ENCODE peak calls at places on chromosomes 2 and 18, in six cellular contexts. Y, T, P, V, S and H are unnamed samples.

GRCh38 chr2:101873543-101873942 is 118.2 kb upstream of the IL1R2 start:
- DNase-seq in Y (no peak), T (no peak), P (no peak), V (no peak), S (no peak), H (no peak)

GRCh38 chr2:32706815-32707214 is 79.0 kb downstream of the TTC27 start:
- DNase-seq in Y (no peak), T (no peak), P (no peak), V (no peak), S (no peak), H (no peak)

GRCh38 chr18:3649559-3650426 is 199.8 kb downstream of the TGIF1 start:
- DNase-seq in Y (no peak), T (peak; percentile 46), P (no peak), V (no peak), S (peak; percentile 83), H (peak; percentile 73)

GRCh38 chr2:112795720-112796119 is 11.4 kb upstream of the IL1A start:
- DNase-seq in Y (no peak), T (no peak), P (no peak), V (no peak), S (no peak), H (no peak)

GRCh38 chr2:195480121-195480520 is 176.9 kb upstream of the SLC39A10 start:
- DNase-seq in Y (no peak), T (no peak), P (no peak), V (no peak), S (no peak), H (no peak)

GRCh38 chr2:16475581-16475980 is 190.1 kb downstream of the CYRIA start:
- DNase-seq in Y (no peak), T (no peak), P (no peak), V (no peak), S (no peak), H (no peak)

GRCh38 chr2:143161982-143162837 is 33.0 kb downstream of the ARHGAP15 start:
- DNase-seq in Y (peak; percentile 58), T (peak; percentile 16), P (no peak), V (peak; percentile 23), S (peak; percentile 58), H (peak; percentile 53)

GRCh38 chr2:9099341-9099751 is 95.9 kb upstream of the MBOAT2 start:
- DNase-seq in Y (no peak), T (no peak), P (no peak), V (no peak), S (peak; percentile 80), H (peak; percentile 33)

GRCh38 chr2:38685116-38685735 is 19.3 kb downstream of the GALM start:
- DNase-seq in Y (no peak), T (no peak), P (no peak), V (no peak), S (peak; percentile 41), H (no peak)

GRCh38 chr2:19104503-19104902 is 253.9 kb downstream of the OSR1 start:
- DNase-seq in Y (no peak), T (no peak), P (no peak), V (no peak), S (no peak), H (no peak)

GRCh38 chr2:15940661-15941482 is 522 bp downstream of the MYCN start:
- DNase-seq in Y (no peak), T (no peak), P (no peak), V (no peak), S (no peak), H (peak; percentile 13)

GRCh38 chr2:206971805-206972204 is 32.5 kb downstream of the CPO start:
- DNase-seq in Y (no peak), T (no peak), P (no peak), V (no peak), S (peak; percentile 63), H (peak; percentile 87)

GRCh38 chr18:27579364-27579763 is 394.3 kb upstream of the CHST9 start:
- DNase-seq in Y (no peak), T (no peak), P (no peak), V (no peak), S (no peak), H (no peak)

GRCh38 chr2:216160786-216161185 is 51.6 kb downstream of the XRCC5 start:
- DNase-seq in Y (no peak), T (no peak), P (no peak), V (no peak), S (no peak), H (no peak)

GRCh38 chr2:71843391-71843850 is 304.2 kb downstream of the CYP26B1 start:
- DNase-seq in Y (no peak), T (peak; percentile 55), P (no peak), V (no peak), S (peak; percentile 68), H (peak; percentile 87)

GRCh38 chr2:216478151-216478550 is 20.5 kb upstream of the RPL37A start:
- DNase-seq in Y (no peak), T (no peak), P (no peak), V (no peak), S (peak; percentile 88), H (peak; percentile 90)